ENCODE peak calls at places on chromosomes 7 and 10, in seven cellular contexts. J is mesendoderm, V is bronchial epithelial cell, S is LNCaP clone FGC, R is fibroblast of pulmonary artery, P is HFFc6, X is T-helper 22 cell. C is an unnamed sample.
A peak's percentile ranks its signal among the peaks of the same experiment; 100 is the strongest.

GRCh38 chr7:107697246-107698044 is 36.8 kb downstream of the SLC26A4 start:
- DNase-seq in J (no peak), V (no peak), S (no peak), R (no peak), P (no peak), X (no peak), C (no peak)

GRCh38 chr10:68155615-68156205 is 46.4 kb downstream of the MYPN start:
- DNase-seq in J (no peak), V (no peak), S (no peak), R (no peak), P (peak; percentile 36), X (no peak), C (peak; percentile 43)

GRCh38 chr10:88886557-88886956 is 6.5 kb downstream of the STAMBPL1 start:
- DNase-seq in J (no peak), V (no peak), S (no peak), R (no peak), P (no peak), X (no peak), C (no peak)

GRCh38 chr10:75363431-75363830 is 38.1 kb downstream of the ZNF503 start:
- DNase-seq in J (no peak), V (no peak), S (no peak), R (no peak), P (no peak), X (no peak), C (no peak)

GRCh38 chr10:117568226-117568625 is 25.7 kb downstream of the EMX2 start:
- DNase-seq in J (peak; percentile 33), V (no peak), S (no peak), R (no peak), P (no peak), X (no peak), C (no peak)

GRCh38 chr7:112202819-112203218 is 3.4 kb downstream of the DOCK4 start:
- DNase-seq in J (no peak), V (no peak), S (no peak), R (peak; percentile 50), P (no peak), X (no peak), C (peak; percentile 13)

GRCh38 chr7:92810242-92810611 is 26.1 kb downstream of the CDK6 start:
- DNase-seq in J (peak; percentile 26), V (no peak), S (no peak), R (peak; percentile 63), P (no peak), X (no peak), C (no peak)

GRCh38 chr10:92696606-92697383 is 7.0 kb downstream of the HHEX start:
- DNase-seq in J (peak; percentile 66), V (no peak), S (no peak), R (no peak), P (no peak), X (no peak), C (no peak)

GRCh38 chr7:88758355-88759215 is 915 bp upstream of the ZNF804B start:
- DNase-seq in J (peak; percentile 67), V (no peak), S (no peak), R (peak; percentile 2), P (no peak), X (no peak), C (no peak)

GRCh38 chr7:142018154-142018553 is 22.5 kb downstream of the MGAM start:
- DNase-seq in J (peak; percentile 63), V (no peak), S (no peak), R (no peak), P (no peak), X (no peak), C (no peak)

GRCh38 chr10:117894339-117894738 is 152.4 kb downstream of the RAB11FIP2 start:
- DNase-seq in J (no peak), V (no peak), S (no peak), R (no peak), P (no peak), X (no peak), C (no peak)

GRCh38 chr10:103428989-103429643 is 23.1 kb downstream of the CALHM2 start:
- DNase-seq in J (no peak), V (no peak), S (no peak), R (no peak), P (no peak), X (no peak), C (no peak)

GRCh38 chr7:21338728-21339164 is 89.1 kb upstream of the SP4 start:
- DNase-seq in J (no peak), V (peak; percentile 33), S (no peak), R (no peak), P (no peak), X (no peak), C (no peak)

GRCh38 chr7:65809259-65809981 is 63.5 kb upstream of the VKORC1L1 start:
- DNase-seq in J (no peak), V (no peak), S (no peak), R (no peak), P (no peak), X (no peak), C (no peak)

GRCh38 chr10:90602815-90603600 is 254.8 kb downstream of the HTR7 start:
- DNase-seq in J (peak; percentile 25), V (peak; percentile 43), S (no peak), R (peak; percentile 80), P (no peak), X (no peak), C (peak; percentile 58)

GRCh38 chr10:19713800-19714525 is 102.3 kb upstream of the PLXDC2 start:
- DNase-seq in J (peak; percentile 70), V (no peak), S (no peak), R (no peak), P (no peak), X (no peak), C (no peak)

GRCh38 chr7:77684030-77684429 is 12.2 kb upstream of the RSBN1L start:
- DNase-seq in J (peak; percentile 93), V (peak; percentile 94), S (no peak), R (peak; percentile 89), P (peak; percentile 32), X (no peak), C (peak; percentile 79)

GRCh38 chr7:95794917-95795515 is 22.7 kb downstream of the DYNC1I1 start:
- DNase-seq in J (peak; percentile 76), V (peak; percentile 39), S (peak; percentile 30), R (peak; percentile 44), P (no peak), X (no peak), C (peak; percentile 10)

GRCh38 chr7:95004618-95005282 is 97.4 kb downstream of the PPP1R9A start:
- DNase-seq in J (no peak), V (no peak), S (no peak), R (no peak), P (no peak), X (no peak), C (no peak)

GRCh38 chr10:100749309-100750217 is 4.2 kb downstream of the PAX2 start:
- DNase-seq in J (no peak), V (no peak), S (no peak), R (no peak), P (no peak), X (no peak), C (no peak)

GRCh38 chr10:28604567-28605536 is 71.9 kb downstream of the WAC start:
- DNase-seq in J (no peak), V (no peak), S (peak; percentile 40), R (no peak), P (no peak), X (no peak), C (no peak)

GRCh38 chr10:130656582-130657133 is 520.5 kb downstream of the GLRX3 start:
- DNase-seq in J (no peak), V (no peak), S (no peak), R (no peak), P (no peak), X (no peak), C (no peak)

GRCh38 chr10:20089884-20090283 is 273.7 kb downstream of the PLXDC2 start:
- DNase-seq in J (no peak), V (no peak), S (no peak), R (no peak), P (no peak), X (no peak), C (no peak)

GRCh38 chr7:91285966-91286365 is 21.7 kb downstream of the FZD1 start:
- DNase-seq in J (no peak), V (no peak), S (no peak), R (no peak), P (peak; percentile 39), X (no peak), C (peak; percentile 46)

GRCh38 chr10:8072211-8072610 is 17.7 kb downstream of the GATA3 start:
- DNase-seq in J (peak; percentile 67), V (no peak), S (no peak), R (no peak), P (no peak), X (no peak), C (no peak)

GRCh38 chr7:151964951-151965350 is 8.7 kb downstream of the GALNTL5 start:
- DNase-seq in J (no peak), V (no peak), S (no peak), R (no peak), P (no peak), X (no peak), C (no peak)

GRCh38 chr10:88527245-88527644 is 55.9 kb downstream of the RNLS start:
- DNase-seq in J (peak; percentile 22), V (no peak), S (no peak), R (no peak), P (no peak), X (no peak), C (no peak)

GRCh38 chr7:48780862-48781261 is 143.5 kb upstream of the CDC14C start:
- DNase-seq in J (no peak), V (no peak), S (no peak), R (no peak), P (no peak), X (no peak), C (no peak)

GRCh38 chr10:3107426-3107961 is 40.1 kb downstream of the PFKP start:
- DNase-seq in J (no peak), V (peak; percentile 95), S (no peak), R (peak; percentile 91), P (no peak), X (no peak), C (peak; percentile 99)

GRCh38 chr7:95276114-95276513 is 48.2 kb downstream of the PON1 start:
- DNase-seq in J (no peak), V (peak; percentile 30), S (no peak), R (no peak), P (no peak), X (no peak), C (no peak)

GRCh38 chr7:27155816-27156507 is 513 bp downstream of the HOXA7 start:
- DNase-seq in J (no peak), V (no peak), S (no peak), R (no peak), P (no peak), X (no peak), C (no peak)

GRCh38 chr10:43396061-43396927 is 12.7 kb downstream of the HNRNPF start:
- DNase-seq in J (peak; percentile 91), V (peak; percentile 53), S (peak; percentile 90), R (peak; percentile 71), P (peak; percentile 51), X (peak; percentile 61), C (peak; percentile 64)

GRCh38 chr7:105906169-105906568 is 29.8 kb upstream of the ATXN7L1 start:
- DNase-seq in J (peak; percentile 41), V (no peak), S (no peak), R (peak; percentile 11), P (no peak), X (no peak), C (no peak)

GRCh38 chr7:107779647-107780099 is 23.4 kb downstream of the SLC26A3 start:
- DNase-seq in J (no peak), V (no peak), S (no peak), R (no peak), P (no peak), X (no peak), C (no peak)

GRCh38 chr10:133353202-133353959 is 4.4 kb downstream of the FUOM start:
- DNase-seq in J (no peak), V (no peak), S (peak; percentile 32), R (no peak), P (no peak), X (no peak), C (no peak)

GRCh38 chr7:132939495-132939894 is 142.4 kb downstream of the CHCHD3 start:
- DNase-seq in J (no peak), V (no peak), S (peak; percentile 79), R (no peak), P (no peak), X (no peak), C (no peak)

GRCh38 chr10:22475857-22476600 is 130.7 kb downstream of the SPAG6 start:
- DNase-seq in J (peak; percentile 44), V (no peak), S (no peak), R (no peak), P (no peak), X (no peak), C (no peak)

GRCh38 chr10:773562-774161 is 84.2 kb upstream of the DIP2C start:
- DNase-seq in J (no peak), V (no peak), S (no peak), R (no peak), P (no peak), X (no peak), C (no peak)

C was measured in fibroblast of the aortic adventitia.